ENCODE peak calls at places on chromosome 12, in seven cellular contexts. O is IMR-90, L is fibroblast of lung, P is SK-N-SH, Z is HepG2, R is mammary epithelial cell, W is MM.1S. D is an unnamed sample.

GRCh38 chr12:45182511-45182910 is 33.4 kb upstream of the ANO6 start:
- DNase-seq in O (no peak), L (peak), P (no peak), Z (no peak), R (no peak), W (no peak), D (no peak)

GRCh38 chr12:132490481-132491348 is 764 bp downstream of the FBRSL1 start:
- DNase-seq in O (peak), L (peak), P (peak), Z (no peak), R (no peak), W (no peak), D (peak)

GRCh38 chr12:75480469-75480949 is at the start of gene GLIPR1:
- DNase-seq in O (peak), L (peak), P (peak), Z (peak), R (peak), W (peak), D (peak)

GRCh38 chr12:63917864-63918742 is 73.6 kb downstream of the SRGAP1 start:
- DNase-seq in O (peak), L (peak), P (no peak), Z (peak), R (peak), W (no peak), D (peak)

GRCh38 chr12:537772-538171 is 78.0 kb downstream of the B4GALNT3 start:
- DNase-seq in O (no peak), L (no peak), P (no peak), Z (no peak), R (peak), W (no peak), D (no peak)

GRCh38 chr12:26690601-26691000 is 142.4 kb downstream of the ITPR2 start:
- DNase-seq in O (no peak), L (no peak), P (no peak), Z (no peak), R (no peak), W (no peak), D (no peak)

GRCh38 chr12:23810327-23810902 is 139.1 kb downstream of the SOX5 start:
- DNase-seq in O (no peak), L (no peak), P (peak), Z (no peak), R (no peak), W (no peak), D (no peak)

GRCh38 chr12:100706029-100706428 is 88.5 kb upstream of the ANO4 start:
- DNase-seq in O (peak), L (peak), P (no peak), Z (no peak), R (peak), W (no peak), D (no peak)

GRCh38 chr12:100317371-100317770 is 39.5 kb upstream of the SLC17A8 start:
- DNase-seq in O (no peak), L (no peak), P (peak), Z (no peak), R (no peak), W (no peak), D (no peak)

GRCh38 chr12:57094194-57095160 is 5.6 kb downstream of the NAB2 start:
- DNase-seq in O (no peak), L (no peak), P (peak), Z (no peak), R (no peak), W (no peak), D (no peak)
- H2AFZ ChIP-seq in O (peak), L (no peak), P (no peak), Z (no peak), R (no peak), W (no peak), D (no peak)

GRCh38 chr12:54173906-54174471 is 14.8 kb downstream of the SMUG1 start:
- DNase-seq in O (no peak), L (no peak), P (no peak), Z (no peak), R (no peak), W (no peak), D (peak)
- H2AFZ ChIP-seq in O (no peak), L (no peak), P (no peak), Z (no peak), R (peak), W (peak), D (no peak)

GRCh38 chr12:7479784-7480183 is 23.8 kb downstream of the CD163 start:
- DNase-seq in O (no peak), L (no peak), P (no peak), Z (no peak), R (no peak), W (no peak), D (no peak)
- H2AFZ ChIP-seq in O (no peak), L (no peak), P (no peak), Z (no peak), R (no peak), W (no peak), D (no peak)

DNA sequence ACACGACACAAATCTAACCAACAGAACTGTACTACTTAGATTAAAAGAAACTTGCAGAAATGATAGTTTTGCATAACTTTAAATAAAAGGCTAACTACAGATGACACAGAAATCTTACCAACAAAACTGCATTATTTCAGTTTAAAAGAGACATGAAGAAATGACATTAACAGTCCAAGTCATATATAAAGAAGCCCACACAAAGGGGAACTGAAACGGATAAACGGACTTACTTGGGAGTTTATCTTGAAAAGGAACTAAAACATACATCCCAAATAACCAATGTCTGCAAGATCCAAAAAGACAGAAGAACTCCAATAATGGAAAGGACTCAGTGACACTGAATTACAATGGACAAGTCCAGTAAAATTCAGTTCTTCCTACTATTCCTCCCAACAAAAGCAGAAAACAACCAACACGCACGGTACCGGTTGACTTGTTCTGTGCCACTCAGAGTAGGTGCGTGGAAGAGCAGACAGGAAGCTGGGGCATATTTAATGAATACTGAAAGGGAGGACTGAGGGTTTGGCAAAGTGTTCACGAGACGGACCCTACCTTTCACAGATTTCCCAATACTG is 759 bp downstream of the CPM start:
- DNase-seq in O (no peak), L (no peak), P (no peak), Z (no peak), R (no peak), W (no peak), D (peak)
- H2AFZ ChIP-seq in O (peak), L (peak), P (peak), Z (no peak), R (peak), W (peak), D (no peak)

GRCh38 chr12:16350682-16351081 is 3.2 kb downstream of the MGST1 start:
- DNase-seq in O (peak), L (peak), P (no peak), Z (peak), R (peak), W (no peak), D (no peak)

GRCh38 chr12:16348435-16349131 is 1.1 kb downstream of the MGST1 start:
- DNase-seq in O (peak), L (peak), P (no peak), Z (no peak), R (peak), W (no peak), D (no peak)

GRCh38 chr12:16346931-16347330 is 514 bp upstream of the MGST1 start:
- DNase-seq in O (no peak), L (no peak), P (no peak), Z (peak), R (no peak), W (no peak), D (no peak)

GRCh38 chr12:16347391-16348298 is at the start of gene MGST1:
- DNase-seq in O (peak), L (peak), P (peak), Z (peak), R (peak), W (peak), D (no peak)

GRCh38 chr12:16349132-16349463 is 1.7 kb downstream of the MGST1 start:
- DNase-seq in O (peak), L (peak), P (no peak), Z (peak), R (peak), W (no peak), D (no peak)
- H2AFZ ChIP-seq in O (peak), L (no peak), P (no peak), Z (peak), R (no peak), W (no peak), D (no peak)

GRCh38 chr12:57451233-57451778 is 3.8 kb upstream of the INHBE start:
- DNase-seq in O (peak), L (peak), P (no peak), Z (peak), R (no peak), W (no peak), D (no peak)
- H2AFZ ChIP-seq in O (peak), L (peak), P (peak), Z (no peak), R (no peak), W (no peak), D (no peak)

GRCh38 chr12:67067453-67068203 is 201.5 kb upstream of the CAND1 start:
- DNase-seq in O (no peak), L (no peak), P (peak), Z (no peak), R (peak), W (no peak), D (no peak)
- H2AFZ ChIP-seq in O (no peak), L (no peak), P (no peak), Z (no peak), R (peak), W (peak), D (no peak)

GRCh38 chr12:117045175-117045997 is 53.8 kb downstream of the TESC start:
- DNase-seq in O (no peak), L (no peak), P (peak), Z (peak), R (no peak), W (no peak), D (peak)
- H2AFZ ChIP-seq in O (no peak), L (no peak), P (no peak), Z (no peak), R (no peak), W (no peak), D (peak)

D was measured in Karpas-422.